ENCODE peak calls at places on chromosomes 13 and 19, in ten cellular contexts. K is H9; Q is CD8-positive, alpha-beta memory T cell; Y is KBM-7; B is OCI-LY7; A is transverse colon; V is choroid plexus epithelial cell; J is astrocyte of the spinal cord; D is neural progenitor cell; T is foreskin keratinocyte. E is an unnamed sample.

GRCh38 chr13:28313579-28313978 is 175.2 kb downstream of the PAN3 start:
- DNase-seq in K (no peak), Q (no peak), Y (peak; percentile 33), B (peak; percentile 23), A (no peak), V (peak; percentile 77), J (no peak), D (peak; percentile 40), T (no peak), E (no peak)

GRCh38 chr13:41212881-41213280 is 18.5 kb upstream of the KBTBD7 start:
- DNase-seq in K (no peak), Q (no peak), Y (no peak), B (no peak), A (no peak), V (no peak), J (no peak), D (no peak), T (no peak), E (no peak)

GRCh38 chr19:7069904-7070226 is 362 bp downstream of the ZNF557 start:
- DNase-seq in K (no peak), Q (no peak), Y (no peak), B (no peak), A (no peak), V (peak; percentile 21), J (no peak), D (no peak), T (no peak), E (no peak)

GRCh38 chr13:57629821-57630235 is 1.7 kb upstream of the PCDH17 start:
- DNase-seq in K (peak; percentile 98), Q (no peak), Y (peak; percentile 72), B (no peak), A (peak; percentile 27), V (peak; percentile 61), J (peak; percentile 93), D (peak; percentile 98), T (no peak), E (peak; percentile 86)

GRCh38 chr13:98888890-98889279 is 89.0 kb downstream of the DOCK9 start:
- DNase-seq in K (no peak), Q (no peak), Y (no peak), B (no peak), A (no peak), V (no peak), J (no peak), D (no peak), T (no peak), E (no peak)

GRCh38 chr19:30036154-30037129 is 94.4 kb downstream of the URI1 start:
- DNase-seq in K (no peak), Q (no peak), Y (no peak), B (no peak), A (no peak), V (peak; percentile 61), J (peak; percentile 36), D (no peak), T (peak; percentile 13), E (no peak)

GRCh38 chr19:41928754-41929535 is 696 bp upstream of the ERFL start:
- DNase-seq in K (no peak), Q (no peak), Y (peak; percentile 71), B (peak; percentile 62), A (peak; percentile 55), V (no peak), J (no peak), D (peak; percentile 37), T (no peak), E (no peak)

GRCh38 chr19:13002970-13003540 is 7.8 kb downstream of the NFIX start:
- DNase-seq in K (no peak), Q (no peak), Y (no peak), B (no peak), A (no peak), V (no peak), J (no peak), D (no peak), T (no peak), E (no peak)

E was measured in RWPE1.